ENCODE peak calls at places on chromosomes 16 and 17, in six cellular contexts. V is iPS DF 6.9, T is T-helper 2 cell, E is SHP77, A is NCI-H748 treated with DMSO at 0.1 percent for 48 hours, Y is endothelial cell. U is an unnamed sample.

GRCh38 chr16:31334934-31335333 is 20.0 kb upstream of the ITGAX start:
- DNase-seq in A (no peak), E (no peak), T (no peak), Y (no peak), V (no peak), U (no peak)

GRCh38 chr17:35630530-35631148 is 43.5 kb downstream of the AP2B1 start:
- DNase-seq in Y (no peak), V (no peak), A (no peak), E (no peak), T (no peak), U (no peak)

GRCh38 chr16:14249291-14250032 is 178.3 kb downstream of the MRTFB start:
- DNase-seq in Y (peak), A (peak), V (peak), T (peak), E (no peak), U (peak)

GRCh38 chr17:49365667-49366066 is 3.6 kb upstream of the ZNF652 start:
- DNase-seq in E (peak), T (no peak), V (no peak), Y (peak), A (no peak), U (peak)

GRCh38 chr17:81040791-81041337 is 5.9 kb downstream of the BAIAP2 start:
- DNase-seq in V (no peak), A (no peak), T (no peak), E (no peak), Y (peak), U (no peak)

GRCh38 chr17:29615048-29615385 is 7.7 kb downstream of the CORO6 start:
- DNase-seq in Y (no peak), A (no peak), V (no peak), T (peak), E (no peak), U (no peak)

GRCh38 chr16:11211061-11211976 is 44.7 kb downstream of the SOCS1 start:
- DNase-seq in A (no peak), T (no peak), Y (no peak), E (no peak), V (no peak), U (no peak)

GRCh38 chr17:36722903-36723263 is 121.5 kb downstream of the MRM1 start:
- DNase-seq in A (no peak), E (no peak), V (no peak), Y (no peak), T (no peak), U (no peak)

GRCh38 chr16:70646260-70647241 is at the start of gene IL34:
- DNase-seq in A (no peak), E (peak), V (no peak), Y (no peak), T (no peak), U (no peak)

GRCh38 chr16:17283022-17283421 is 187.7 kb downstream of the XYLT1 start:
- DNase-seq in A (no peak), V (no peak), T (no peak), Y (no peak), E (no peak), U (no peak)

GRCh38 chr16:11372073-11372923 is 27.0 kb downstream of the RMI2 start:
- DNase-seq in Y (no peak), E (no peak), T (no peak), A (no peak), V (no peak), U (no peak)

GRCh38 chr16:84348386-84348785 is 20.0 kb upstream of the ATP2C2 start:
- DNase-seq in A (no peak), Y (no peak), E (no peak), T (no peak), V (no peak), U (no peak)

GRCh38 chr17:10304758-10305300 is 68.0 kb downstream of the MYH13 start:
- DNase-seq in Y (no peak), V (no peak), A (no peak), T (no peak), E (no peak), U (no peak)

GRCh38 chr16:82061861-82062525 is 26.9 kb downstream of the HSD17B2 start:
- DNase-seq in V (peak), A (peak), T (no peak), E (no peak), Y (peak), U (no peak)

GRCh38 chr17:40309031-40309937 is at the start of gene RARA:
- DNase-seq in E (peak), Y (peak), A (no peak), T (no peak), V (no peak), U (no peak)

GRCh38 chr16:57663436-57663835 is 4.7 kb upstream of the ADGRG3 start:
- DNase-seq in Y (no peak), T (no peak), A (no peak), E (no peak), V (no peak), U (no peak)

GRCh38 chr16:81453091-81453728 is 8.6 kb downstream of the CMIP start:
- DNase-seq in E (no peak), A (no peak), Y (no peak), V (no peak), T (no peak), U (no peak)

GRCh38 chr16:86378128-86378527 is 132.2 kb upstream of the FOXF1 start:
- DNase-seq in E (no peak), A (no peak), T (no peak), V (no peak), Y (no peak), U (no peak)

GRCh38 chr17:82173351-82174041 is 39.1 kb downstream of the CCDC57 start:
- DNase-seq in V (no peak), E (no peak), A (no peak), T (no peak), Y (no peak), U (no peak)

GRCh38 chr16:1688807-1689560 is 10.9 kb downstream of the JPT2 start:
- DNase-seq in T (no peak), E (no peak), A (no peak), Y (no peak), V (no peak), U (peak)

GRCh38 chr17:45246338-45246737 is 15.6 kb downstream of the SPATA32 start:
- DNase-seq in V (no peak), T (no peak), E (no peak), Y (no peak), A (no peak), U (no peak)

GRCh38 chr16:55955439-55955838 is 80.3 kb upstream of the CES5A start:
- DNase-seq in V (no peak), E (no peak), T (no peak), A (no peak), Y (no peak), U (no peak)

GRCh38 chr17:8718001-8718563 is 26.6 kb downstream of the CCDC42 start:
- DNase-seq in A (no peak), T (no peak), E (no peak), V (no peak), Y (no peak), U (no peak)

GRCh38 chr17:73278465-73279453 is 17.1 kb upstream of the CPSF4L start:
- DNase-seq in A (no peak), T (no peak), Y (no peak), V (no peak), E (no peak), U (no peak)

GRCh38 chr17:2707721-2708584 is 3.6 kb downstream of the CLUH start:
- DNase-seq in Y (no peak), T (no peak), E (no peak), A (no peak), V (no peak), U (peak)

GRCh38 chr17:7279453-7279852 is 2.1 kb upstream of the SLC2A4 start:
- DNase-seq in V (no peak), Y (no peak), T (no peak), A (no peak), E (no peak), U (no peak)

GRCh38 chr16:12901204-12901596 is 198 bp upstream of the SHISA9 start:
- DNase-seq in A (peak), V (no peak), Y (peak), E (no peak), T (no peak), U (peak)

GRCh38 chr16:67260426-67261063 is 11.8 kb downstream of the SLC9A5 start:
- DNase-seq in E (peak), Y (no peak), T (no peak), A (no peak), V (no peak), U (peak)

GRCh38 chr16:20944861-20945390 is 44.4 kb downstream of the LYRM1 start:
- DNase-seq in E (no peak), T (peak), V (no peak), Y (no peak), A (no peak), U (no peak)

GRCh38 chr16:81385031-81385756 is 59.4 kb upstream of the CMIP start:
- DNase-seq in Y (no peak), A (no peak), T (no peak), V (no peak), E (no peak), U (no peak)

GRCh38 chr17:1058423-1059130 is 61.6 kb downstream of the TIMM22 start:
- DNase-seq in E (peak), A (no peak), Y (peak), T (no peak), V (no peak), U (no peak)

GRCh38 chr17:55117063-55117611 is 147.6 kb upstream of the HLF start:
- DNase-seq in T (no peak), Y (no peak), A (no peak), E (no peak), V (no peak), U (no peak)